ENCODE peak calls at places on chromosomes 3 and 15, in five cellular contexts. T is activated gamma-delta T cell treated with Interleukin-2 at 50 U/mL for 16 hours, V is A172, Q is transverse colon, W is pulmonary artery endothelial cell. X is an unnamed sample.

GRCh38 chr15:31331389-31331788 is 4.8 kb downstream of the KLF13 start:
- DNase-seq in W (no peak), T (no peak), V (no peak), Q (no peak), X (no peak)

GRCh38 chr3:156648086-156648485 is 26.3 kb upstream of the TIPARP start:
- DNase-seq in T (no peak), Q (no peak), W (no peak), V (no peak), X (no peak)

GRCh38 chr3:171776839-171777607 is 33.3 kb downstream of the PLD1 start:
- DNase-seq in Q (no peak), T (no peak), V (no peak), W (no peak), X (no peak)

GRCh38 chr15:68442041-68442440 is 10.1 kb upstream of the ITGA11 start:
- DNase-seq in T (no peak), V (no peak), Q (no peak), W (no peak), X (no peak)

GRCh38 chr3:70064194-70064787 is 64.8 kb downstream of the SAMMSON start:
- DNase-seq in V (peak; percentile 18), Q (no peak), W (no peak), T (no peak), X (peak; percentile 27)

GRCh38 chr3:186902154-186902553 is 28.2 kb upstream of the ST6GAL1 start:
- DNase-seq in T (no peak), Q (no peak), V (peak; percentile 25), W (no peak), X (no peak)

GRCh38 chr3:100533176-100533575 is 40.8 kb downstream of the TMEM45A start:
- DNase-seq in V (no peak), Q (no peak), W (no peak), T (no peak), X (no peak)

GRCh38 chr3:18445421-18446066 is 20.4 kb upstream of the SATB1 start:
- DNase-seq in V (no peak), T (peak; percentile 85), W (no peak), Q (peak; percentile 35), X (peak; percentile 27)

GRCh38 chr3:184741259-184741556 is 29.3 kb upstream of the MAGEF1 start:
- DNase-seq in Q (no peak), W (no peak), T (no peak), V (no peak), X (no peak)

GRCh38 chr3:51955893-51956770 is 951 bp downstream of the GPR62 start:
- DNase-seq in V (no peak), Q (peak; percentile 52), T (peak; percentile 33), W (no peak), X (peak; percentile 74)

GRCh38 chr15:46126581-46126980 is 491.8 kb downstream of the SQOR start:
- DNase-seq in T (no peak), Q (no peak), V (no peak), W (no peak), X (no peak)

GRCh38 chr3:36743821-36744220 is 20.5 kb downstream of the DCLK3 start:
- DNase-seq in V (no peak), T (no peak), Q (no peak), W (no peak), X (no peak)

GRCh38 chr15:63025460-63025859 is 17.1 kb upstream of the TPM1 start:
- DNase-seq in T (no peak), V (no peak), Q (no peak), W (no peak), X (no peak)

GRCh38 chr15:61080209-61081027 is 148.7 kb downstream of the RORA start:
- DNase-seq in W (no peak), T (no peak), Q (no peak), V (no peak), X (no peak)

GRCh38 chr15:31280037-31280830 is 46.4 kb upstream of the KLF13 start:
- DNase-seq in W (no peak), Q (peak; percentile 14), V (no peak), T (no peak), X (peak; percentile 51)

GRCh38 chr15:66389098-66389858 is 2.6 kb downstream of the MAP2K1 start:
- DNase-seq in Q (no peak), T (no peak), V (no peak), W (no peak), X (no peak)

GRCh38 chr15:88779944-88780343 is 23.3 kb upstream of the ACAN start:
- DNase-seq in Q (no peak), W (no peak), V (no peak), T (no peak), X (no peak)

GRCh38 chr3:99114565-99115291 is 213.2 kb upstream of the DCBLD2 start:
- DNase-seq in Q (no peak), V (peak; percentile 50), W (no peak), T (no peak), X (no peak)

GRCh38 chr15:69906256-69907185 is 191.2 kb downstream of the TLE3 start:
- DNase-seq in Q (no peak), W (no peak), T (no peak), V (no peak), X (no peak)

GRCh38 chr3:190543656-190544055 is 29.8 kb downstream of the IL1RAP start:
- DNase-seq in T (no peak), W (no peak), V (no peak), Q (no peak), X (no peak)